ENCODE peak calls at places on chromosome 14, in seven cellular contexts. L is SK-N-SH, Y is HepG2, Q is HCT116, C is K562, K is H1, B is GM12878. W is an unnamed sample.

GRCh38 chr14:104799239-104799599 is 1.7 kb upstream of the ZBTB42 start:
- DNase-seq in L (no peak), Y (no peak), Q (no peak), C (no peak), K (no peak), B (no peak), W (no peak)

GRCh38 chr14:63492391-63492790 is 50.8 kb downstream of the PPP2R5E start:
- DNase-seq in L (no peak), Y (no peak), Q (no peak), C (no peak), K (no peak), B (no peak), W (no peak)

GRCh38 chr14:63091394-63091996 is 46.2 kb upstream of the KCNH5 start:
- DNase-seq in L (no peak), Y (no peak), Q (no peak), C (no peak), K (no peak), B (no peak), W (no peak)

GRCh38 chr14:91523972-91524371 is 13.9 kb upstream of the PPP4R3A start:
- DNase-seq in L (no peak), Y (no peak), Q (no peak), C (no peak), K (no peak), B (no peak), W (no peak)

GRCh38 chr14:34489324-34489723 is 27.3 kb upstream of the SPTSSA start:
- DNase-seq in L (no peak), Y (no peak), Q (no peak), C (no peak), K (no peak), B (no peak), W (no peak)

GRCh38 chr14:63563370-63564026 is 20.3 kb upstream of the PPP2R5E start:
- DNase-seq in L (peak; percentile 46), Y (no peak), Q (no peak), C (no peak), K (no peak), B (no peak), W (no peak)

GRCh38 chr14:62209287-62209899 is 447.2 kb downstream of the SNAPC1 start:
- DNase-seq in L (no peak), Y (no peak), Q (no peak), C (no peak), K (no peak), B (no peak), W (no peak)

GRCh38 chr14:69234106-69234505 is 25.9 kb upstream of the GALNT16 start:
- DNase-seq in L (no peak), Y (no peak), Q (no peak), C (no peak), K (no peak), B (no peak), W (no peak)

GRCh38 chr14:63544641-63545234 is 1.6 kb upstream of the PPP2R5E start:
- DNase-seq in L (peak; percentile 63), Y (no peak), Q (no peak), C (peak; percentile 13), K (no peak), B (no peak), W (no peak)

GRCh38 chr14:104341532-104342434 is 203.4 kb downstream of the KIF26A start:
- DNase-seq in L (peak; percentile 67), Y (peak; percentile 64), Q (peak; percentile 88), C (peak; percentile 79), K (peak; percentile 68), B (no peak), W (peak; percentile 95)

GRCh38 chr14:74302160-74302628 is 540 bp downstream of the ABCD4 start:
- DNase-seq in L (peak; percentile 67), Y (peak; percentile 58), Q (no peak), C (peak; percentile 42), K (no peak), B (peak; percentile 25), W (peak; percentile 71)

GRCh38 chr14:93999573-93999972 is 2.5 kb downstream of the CCDC197 start:
- DNase-seq in L (no peak), Y (no peak), Q (no peak), C (no peak), K (no peak), B (no peak), W (peak; percentile 91)

GRCh38 chr14:77544571-77544970 is 46.0 kb upstream of the ISM2 start:
- DNase-seq in L (no peak), Y (no peak), Q (no peak), C (no peak), K (no peak), B (no peak), W (no peak)

GRCh38 chr14:53954551-53955233 is 1.9 kb downstream of the BMP4 start:
- DNase-seq in L (no peak), Y (no peak), Q (no peak), C (no peak), K (no peak), B (no peak), W (peak; percentile 56)

GRCh38 chr14:96126783-96127271 is 77.8 kb upstream of the BDKRB2 start:
- DNase-seq in L (no peak), Y (no peak), Q (no peak), C (no peak), K (no peak), B (no peak), W (no peak)

GRCh38 chr14:101473795-101474562 is 87.3 kb upstream of the DIO3 start:
- DNase-seq in L (no peak), Y (no peak), Q (no peak), C (no peak), K (no peak), B (no peak), W (no peak)

GRCh38 chr14:67987596-67987995 is 168.0 kb downstream of the RAD51B start:
- DNase-seq in L (no peak), Y (no peak), Q (no peak), C (no peak), K (no peak), B (no peak), W (no peak)
- TF ChIP-seq JUND in L (peak; percentile 36), Y (no peak), Q (no peak), C (no peak), K (no peak), B (no peak), W (no peak)

GRCh38 chr14:103284574-103285467 is 49.2 kb upstream of the EIF5 start:
- DNase-seq in L (no peak), Y (peak; percentile 32), Q (no peak), C (no peak), K (no peak), B (no peak), W (no peak)

GRCh38 chr14:103288076-103288766 is 45.8 kb upstream of the EIF5 start:
- DNase-seq in L (peak; percentile 71), Y (no peak), Q (no peak), C (no peak), K (no peak), B (no peak), W (no peak)

GRCh38 chr14:103286460-103286859 is 47.6 kb upstream of the EIF5 start:
- DNase-seq in L (no peak), Y (no peak), Q (no peak), C (no peak), K (no peak), B (no peak), W (no peak)

GRCh38 chr14:103290056-103290455 is 44.0 kb upstream of the EIF5 start:
- DNase-seq in L (no peak), Y (no peak), Q (no peak), C (no peak), K (no peak), B (no peak), W (no peak)

GRCh38 chr14:103286968-103287850 is 46.8 kb upstream of the EIF5 start:
- DNase-seq in L (no peak), Y (no peak), Q (no peak), C (no peak), K (no peak), B (no peak), W (no peak)
- TF ChIP-seq JUND in L (no peak), Y (no peak), Q (no peak), C (no peak), K (no peak), B (no peak), W (no peak)

GRCh38 chr14:31894351-31894750 is 182.8 kb upstream of the ARHGAP5 start:
- DNase-seq in L (no peak), Y (no peak), Q (no peak), C (peak; percentile 15), K (no peak), B (no peak), W (no peak)

GRCh38 chr14:31898835-31899528 is 178.1 kb upstream of the ARHGAP5 start:
- DNase-seq in L (no peak), Y (no peak), Q (no peak), C (no peak), K (no peak), B (no peak), W (no peak)

GRCh38 chr14:31893156-31893813 is 183.8 kb upstream of the ARHGAP5 start:
- DNase-seq in L (no peak), Y (no peak), Q (no peak), C (no peak), K (no peak), B (no peak), W (peak; percentile 43)

GRCh38 chr14:31897581-31898186 is 179.4 kb upstream of the ARHGAP5 start:
- DNase-seq in L (no peak), Y (no peak), Q (no peak), C (no peak), K (no peak), B (no peak), W (no peak)

GRCh38 chr14:31895206-31895605 is 181.9 kb upstream of the ARHGAP5 start:
- DNase-seq in L (no peak), Y (peak; percentile 35), Q (no peak), C (no peak), K (no peak), B (no peak), W (no peak)
- TF ChIP-seq JUND in L (peak; percentile 49), Y (no peak), Q (no peak), C (no peak), K (no peak), B (no peak), W (no peak)

GRCh38 chr14:56896231-56896630 is 86.0 kb upstream of the OTX2 start:
- DNase-seq in L (no peak), Y (no peak), Q (no peak), C (no peak), K (no peak), B (no peak), W (no peak)

GRCh38 chr14:56895154-56895553 is 84.9 kb upstream of the OTX2 start:
- DNase-seq in L (no peak), Y (no peak), Q (no peak), C (no peak), K (no peak), B (no peak), W (no peak)

GRCh38 chr14:56902413-56902812 is 92.1 kb upstream of the OTX2 start:
- DNase-seq in L (no peak), Y (no peak), Q (no peak), C (no peak), K (no peak), B (no peak), W (no peak)

GRCh38 chr14:56903304-56904021 is 93.2 kb upstream of the OTX2 start:
- DNase-seq in L (no peak), Y (no peak), Q (no peak), C (no peak), K (no peak), B (no peak), W (no peak)

GRCh38 chr14:56899829-56900228 is 89.5 kb upstream of the OTX2 start:
- DNase-seq in L (no peak), Y (no peak), Q (no peak), C (no peak), K (no peak), B (no peak), W (no peak)
- TF ChIP-seq JUND in L (no peak), Y (no peak), Q (no peak), C (no peak), K (no peak), B (no peak), W (no peak)

W was measured in T47D.